ENCODE peak calls at places on chromosome 15, in ten cellular contexts. C, K, X, H, D, B, V, J, E and F are unnamed samples.

GRCh38 chr15:40928975-40929729 is at the start of gene DLL4:
- DNase-seq in C (peak; percentile 74), K (no peak), X (peak; percentile 97), H (no peak), D (no peak), B (peak; percentile 34), V (peak; percentile 41), J (peak; percentile 89), E (peak; percentile 82), F (peak; percentile 51)

GRCh38 chr15:57114070-57114469 is 195.6 kb downstream of the TCF12 start:
- DNase-seq in C (no peak), K (peak; percentile 84), X (no peak), H (no peak), D (no peak), B (no peak), V (no peak), J (no peak), E (no peak), F (no peak)

GRCh38 chr15:74497584-74497983 is 36.6 kb upstream of the UBL7 start:
- DNase-seq in C (no peak), K (peak; percentile 59), X (no peak), H (no peak), D (no peak), B (no peak), V (no peak), J (peak; percentile 83), E (no peak), F (no peak)

GRCh38 chr15:59042041-59042440 is 54.6 kb downstream of the RNF111 start:
- DNase-seq in C (no peak), K (no peak), X (no peak), H (no peak), D (no peak), B (no peak), V (no peak), J (no peak), E (no peak), F (no peak)

GRCh38 chr15:66941791-66942190 is 123.6 kb upstream of the SMAD3 start:
- DNase-seq in C (no peak), K (no peak), X (no peak), H (no peak), D (no peak), B (no peak), V (no peak), J (no peak), E (no peak), F (no peak)

GRCh38 chr15:57353317-57353804 is 22.9 kb upstream of the CGNL1 start:
- DNase-seq in C (no peak), K (no peak), X (no peak), H (no peak), D (no peak), B (no peak), V (no peak), J (no peak), E (no peak), F (no peak)

GRCh38 chr15:72271895-72272212 is 500 bp downstream of the PARP6 start:
- DNase-seq in C (no peak), K (no peak), X (no peak), H (no peak), D (no peak), B (no peak), V (no peak), J (peak; percentile 40), E (no peak), F (no peak)

GRCh38 chr15:65211157-65211982 is at the start of gene CILP:
- DNase-seq in C (no peak), K (no peak), X (no peak), H (no peak), D (no peak), B (no peak), V (no peak), J (no peak), E (peak; percentile 47), F (no peak)

GRCh38 chr15:47588968-47589367 is 128.3 kb upstream of the SEMA6D start:
- DNase-seq in C (no peak), K (no peak), X (no peak), H (no peak), D (no peak), B (no peak), V (no peak), J (no peak), E (no peak), F (no peak)

GRCh38 chr15:38042707-38043445 is 108.4 kb downstream of the TMCO5A start:
- DNase-seq in C (no peak), K (peak; percentile 10), X (peak; percentile 5), H (peak; percentile 31), D (no peak), B (no peak), V (no peak), J (no peak), E (no peak), F (no peak)

GRCh38 chr15:29140475-29141172 is 129.0 kb downstream of the NSMCE3 start:
- DNase-seq in C (peak; percentile 25), K (no peak), X (no peak), H (no peak), D (no peak), B (no peak), V (no peak), J (no peak), E (no peak), F (no peak)

GRCh38 chr15:100926258-100926657 is 7.1 kb downstream of the LRRK1 start:
- DNase-seq in C (no peak), K (no peak), X (no peak), H (no peak), D (no peak), B (no peak), V (no peak), J (no peak), E (no peak), F (no peak)

GRCh38 chr15:85690546-85691226 is 104.0 kb downstream of the KLHL25 start:
- DNase-seq in C (no peak), K (no peak), X (no peak), H (no peak), D (no peak), B (no peak), V (no peak), J (no peak), E (no peak), F (peak; percentile 70)

GRCh38 chr15:67820992-67821783 is 4.1 kb upstream of the SKOR1 start:
- DNase-seq in C (no peak), K (no peak), X (peak; percentile 80), H (no peak), D (no peak), B (peak; percentile 26), V (peak; percentile 67), J (no peak), E (peak; percentile 69), F (peak; percentile 62)

GRCh38 chr15:78216276-78217229 is 17.8 kb downstream of the ACSBG1 start:
- DNase-seq in C (no peak), K (peak; percentile 99), X (no peak), H (peak; percentile 78), D (no peak), B (no peak), V (no peak), J (no peak), E (peak; percentile 79), F (no peak)

GRCh38 chr15:43390723-43391122 is 19.8 kb downstream of the TUBGCP4 start:
- DNase-seq in C (no peak), K (no peak), X (no peak), H (no peak), D (no peak), B (no peak), V (no peak), J (no peak), E (no peak), F (no peak)

GRCh38 chr15:80891006-80891405 is 98.6 kb downstream of the MESD start:
- DNase-seq in C (no peak), K (no peak), X (no peak), H (no peak), D (no peak), B (no peak), V (no peak), J (no peak), E (no peak), F (no peak)

GRCh38 chr15:68797589-68798377 is 22.9 kb downstream of the ANP32A start:
- DNase-seq in C (no peak), K (no peak), X (no peak), H (peak; percentile 57), D (peak; percentile 30), B (no peak), V (no peak), J (no peak), E (peak; percentile 49), F (peak; percentile 27)

GRCh38 chr15:53580371-53580770 is 179.1 kb downstream of the WDR72 start:
- DNase-seq in C (no peak), K (peak; percentile 35), X (no peak), H (peak; percentile 22), D (no peak), B (no peak), V (no peak), J (no peak), E (no peak), F (no peak)

GRCh38 chr15:79045041-79045440 is 45.5 kb downstream of the RASGRF1 start:
- DNase-seq in C (no peak), K (no peak), X (no peak), H (no peak), D (no peak), B (no peak), V (no peak), J (no peak), E (no peak), F (no peak)

GRCh38 chr15:96503276-96503675 is 172.8 kb downstream of the NR2F2 start:
- DNase-seq in C (no peak), K (no peak), X (no peak), H (no peak), D (no peak), B (no peak), V (no peak), J (no peak), E (no peak), F (no peak)

GRCh38 chr15:82731527-82731926 is 21.9 kb upstream of the AP3B2 start:
- DNase-seq in C (no peak), K (no peak), X (no peak), H (no peak), D (no peak), B (no peak), V (no peak), J (no peak), E (no peak), F (no peak)

GRCh38 chr15:69060041-69060481 is 45.6 kb downstream of the NOX5 start:
- DNase-seq in C (peak; percentile 25), K (no peak), X (no peak), H (no peak), D (no peak), B (no peak), V (no peak), J (no peak), E (peak; percentile 68), F (no peak)

GRCh38 chr15:48754011-48754410 is 56.9 kb downstream of the CEP152 start:
- DNase-seq in C (no peak), K (no peak), X (no peak), H (no peak), D (no peak), B (peak; percentile 33), V (no peak), J (no peak), E (no peak), F (no peak)

GRCh38 chr15:40859206-40859851 is 14.7 kb downstream of the RHOV start:
- DNase-seq in C (peak; percentile 97), K (peak; percentile 60), X (peak; percentile 89), H (peak; percentile 16), D (no peak), B (peak; percentile 65), V (peak; percentile 87), J (peak; percentile 53), E (peak; percentile 73), F (peak; percentile 91)

GRCh38 chr15:90660195-90660995 is 56.8 kb upstream of the BLM start:
- DNase-seq in C (peak; percentile 84), K (no peak), X (no peak), H (no peak), D (no peak), B (peak; percentile 38), V (no peak), J (peak; percentile 65), E (peak; percentile 87), F (peak; percentile 85)

GRCh38 chr15:23467110-23467600 is 20.1 kb upstream of the GOLGA6L2 start:
- DNase-seq in C (no peak), K (no peak), X (no peak), H (peak; percentile 5), D (no peak), B (peak; percentile 11), V (no peak), J (peak; percentile 36), E (no peak), F (no peak)

GRCh38 chr15:50669611-50670010 is 17.0 kb downstream of the TRPM7 start:
- DNase-seq in C (no peak), K (no peak), X (no peak), H (no peak), D (no peak), B (no peak), V (no peak), J (no peak), E (no peak), F (no peak)